ENCODE peak calls at places on chromosomes 1 and 21, in seven cellular contexts. Q is HCT116, H is GM12878, I is right lobe of liver, S is body of pancreas, R is esophagus muscularis mucosa, X is A549. M is an unnamed sample.
A peak's percentile ranks its signal among the peaks of the same experiment; 100 is the strongest.

GRCh38 chr1:162538815-162539431 is 22.6 kb upstream of the UAP1 start:
- DNase-seq in R (no peak), H (no peak), I (no peak), X (peak; percentile 19), Q (peak; percentile 75), S (no peak), M (no peak)

GRCh38 chr1:182348916-182349747 is 42.5 kb downstream of the GLUL start:
- DNase-seq in X (no peak), I (no peak), Q (no peak), H (no peak), R (no peak), S (no peak), M (no peak)

GRCh38 chr1:147833231-147833840 is 69.3 kb upstream of the GJA8 start:
- DNase-seq in I (no peak), R (no peak), X (no peak), Q (no peak), H (no peak), S (no peak), M (no peak)

GRCh38 chr1:54649130-54649898 is 7.7 kb downstream of the MROH7 start:
- DNase-seq in I (peak; percentile 85), R (no peak), X (peak; percentile 28), S (no peak), Q (no peak), H (no peak), M (no peak)

GRCh38 chr1:228166170-228166936 is 749 bp downstream of the IBA57 start:
- DNase-seq in H (no peak), I (peak; percentile 82), R (peak; percentile 94), Q (peak; percentile 71), X (peak; percentile 82), S (peak; percentile 68), M (peak; percentile 92)

GRCh38 chr21:46160563-46161179 is 5.3 kb upstream of the FTCD start:
- DNase-seq in I (peak; percentile 47), X (peak; percentile 44), S (no peak), R (no peak), Q (no peak), H (no peak), M (peak; percentile 42)

GRCh38 chr21:32368386-32368785 is 24.4 kb downstream of the URB1 start:
- DNase-seq in I (no peak), X (no peak), Q (no peak), R (no peak), H (no peak), S (no peak), M (no peak)

GRCh38 chr1:62951441-62951840 is 167.5 kb downstream of the ATG4C start:
- DNase-seq in H (no peak), X (no peak), R (no peak), Q (no peak), I (no peak), S (no peak), M (no peak)

GRCh38 chr1:2840036-2840809 is 38.7 kb upstream of the TTC34 start:
- DNase-seq in H (no peak), Q (no peak), X (no peak), S (no peak), I (no peak), R (no peak), M (no peak)

GRCh38 chr1:145858937-145859490 is at the start of gene PIAS3:
- DNase-seq in S (peak; percentile 96), R (peak; percentile 97), H (peak; percentile 65), I (peak; percentile 98), X (peak; percentile 93), Q (peak; percentile 82), M (peak; percentile 92)
- TF ChIP-seq POLR2A in S (peak; percentile 52), R (peak; percentile 59), H (peak; percentile 68), I (peak; percentile 49), X (peak; percentile 43), Q (peak; percentile 13), M (no peak)

DNA sequence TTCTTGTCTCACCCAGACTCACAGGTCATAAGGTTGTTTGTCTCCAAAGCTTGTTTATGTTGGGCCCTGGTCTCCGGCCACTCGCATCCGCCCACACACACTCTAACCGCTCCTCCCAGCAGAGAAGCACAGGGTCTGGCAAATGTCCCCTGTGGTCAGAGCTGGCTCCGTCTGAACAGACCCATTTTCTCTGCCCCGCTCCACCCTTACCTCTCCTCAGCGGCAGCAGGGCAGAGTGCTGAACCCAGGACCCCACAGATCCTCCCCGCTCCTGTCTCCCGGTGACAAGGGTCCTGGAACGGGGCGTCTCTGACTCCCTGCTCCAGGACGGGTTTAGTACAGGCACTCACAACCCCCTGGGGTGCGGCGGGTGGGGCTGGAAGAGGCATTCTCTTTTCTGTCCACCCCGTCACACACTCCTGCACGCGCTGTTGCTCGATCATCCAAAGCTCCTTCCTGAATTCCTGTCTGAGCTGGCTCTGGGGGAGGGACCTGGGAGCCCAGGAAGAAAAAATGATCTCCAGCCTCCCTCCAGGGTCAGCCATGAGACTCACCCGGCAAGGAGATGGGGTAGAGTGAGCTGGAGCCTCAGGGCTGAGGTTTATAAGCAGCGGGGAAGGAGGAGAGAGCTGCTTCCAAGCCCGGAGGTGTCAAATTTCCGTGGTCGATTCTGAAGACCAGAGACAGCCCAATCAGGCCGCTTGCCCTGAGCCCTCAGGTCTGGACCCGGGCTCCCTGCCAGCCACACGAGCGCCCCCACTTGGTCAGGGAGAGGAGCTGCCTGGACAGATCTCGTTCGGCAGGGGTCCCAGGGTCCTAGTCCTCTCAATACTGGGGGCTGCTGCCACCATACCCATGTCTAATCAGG is at the start of gene S100A13:
- DNase-seq in S (peak; percentile 86), X (peak; percentile 91), Q (peak; percentile 93), H (no peak), I (peak; percentile 75), R (peak; percentile 95), M (peak; percentile 77)
- TF ChIP-seq POLR2A in S (peak; percentile 62), X (peak; percentile 75), Q (peak; percentile 94), H (peak; percentile 29), I (peak; percentile 46), R (no peak), M (no peak)

DNA sequence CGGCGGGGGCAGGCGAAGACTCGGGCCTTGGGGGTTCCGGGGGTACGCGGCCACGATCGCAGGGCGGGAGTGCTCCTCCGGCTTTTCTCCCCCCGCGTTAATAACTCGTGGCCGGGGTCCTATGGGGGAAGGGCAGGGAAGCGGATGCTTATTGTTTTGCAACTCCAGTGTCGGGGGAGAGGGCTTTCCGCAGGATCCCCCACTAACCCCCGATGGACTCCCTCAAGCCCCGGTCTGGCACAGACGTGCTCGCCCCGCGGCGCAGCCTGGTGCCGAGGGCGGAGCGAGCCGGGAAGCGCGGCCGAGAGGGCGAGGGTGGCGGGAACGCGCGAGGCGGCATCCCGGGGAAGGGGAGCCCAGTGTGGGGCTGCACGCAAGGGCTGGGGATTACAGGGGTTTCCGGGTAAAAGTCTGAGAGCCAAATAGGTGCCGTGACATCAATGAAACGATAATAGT is 717 bp downstream of the UCK2 start:
- DNase-seq in Q (no peak), I (peak; percentile 60), X (peak; percentile 60), H (no peak), R (no peak), S (peak; percentile 49), M (peak; percentile 82)
- TF ChIP-seq POLR2A in Q (no peak), I (no peak), X (peak; percentile 33), H (peak; percentile 13), R (no peak), S (no peak), M (no peak)

GRCh38 chr1:167824163-167824794 is 89.7 kb downstream of the ADCY10 start:
- DNase-seq in S (no peak), Q (no peak), H (no peak), X (no peak), R (no peak), I (no peak), M (peak; percentile 32)

GRCh38 chr1:167820684-167821355 is 93.1 kb downstream of the ADCY10 start:
- DNase-seq in Q (no peak), S (no peak), R (no peak), I (no peak), H (no peak), X (no peak), M (peak; percentile 18)

GRCh38 chr1:167821969-167822685 is 91.8 kb downstream of the ADCY10 start:
- DNase-seq in I (no peak), H (no peak), Q (no peak), X (peak; percentile 9), R (no peak), S (no peak), M (no peak)

GRCh38 chr1:167821356-167821685 is 92.6 kb downstream of the ADCY10 start:
- DNase-seq in X (no peak), Q (no peak), H (no peak), S (no peak), R (no peak), I (no peak), M (peak; percentile 14)

GRCh38 chr1:167819849-167820683 is 93.9 kb downstream of the ADCY10 start:
- DNase-seq in R (no peak), X (peak; percentile 84), S (peak; percentile 75), I (peak; percentile 84), Q (peak; percentile 41), H (no peak), M (peak; percentile 78)
- TF ChIP-seq POLR2A in R (no peak), X (peak; percentile 56), S (no peak), I (peak; percentile 49), Q (no peak), H (no peak), M (no peak)

GRCh38 chr1:17579951-17580939 is 40.7 kb downstream of the ARHGEF10L start:
- DNase-seq in Q (no peak), I (peak; percentile 83), S (peak; percentile 91), R (no peak), X (peak; percentile 14), H (no peak), M (no peak)
- TF ChIP-seq POLR2A in Q (no peak), I (peak; percentile 81), S (peak; percentile 69), R (no peak), X (no peak), H (no peak), M (no peak)

GRCh38 chr1:91404151-91405012 is at the start of gene HFM1:
- DNase-seq in S (peak; percentile 73), H (no peak), Q (peak; percentile 41), X (peak; percentile 73), I (peak; percentile 69), R (no peak), M (peak; percentile 89)
- TF ChIP-seq POLR2A in S (peak; percentile 57), H (no peak), Q (no peak), X (peak; percentile 32), I (no peak), R (no peak), M (peak; percentile 61)

DNA sequence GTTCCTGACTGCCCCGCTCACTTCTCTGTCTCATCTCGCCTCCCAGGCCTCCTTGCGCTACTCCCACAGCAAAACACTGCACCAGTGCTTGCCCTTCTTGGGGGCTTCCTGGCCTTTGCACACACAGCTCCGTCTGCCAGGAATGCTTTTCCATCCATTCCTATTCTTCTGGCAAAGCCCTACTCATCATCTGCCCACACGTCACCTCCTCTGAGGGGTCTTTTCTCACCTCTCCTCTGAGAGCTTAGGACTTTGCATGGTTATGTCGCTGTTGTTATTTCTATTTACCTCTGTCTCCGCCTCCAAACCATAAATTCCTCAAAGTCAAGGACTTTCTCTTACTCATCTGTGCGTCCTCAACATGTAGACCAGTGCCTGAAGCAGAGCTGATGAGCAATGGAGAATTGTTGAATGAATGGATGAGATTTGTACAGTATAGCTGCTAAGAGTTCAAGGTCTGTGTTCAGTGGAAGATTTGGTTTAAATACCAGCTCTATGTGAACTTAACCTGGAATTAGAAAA is 26.4 kb upstream of the BTG2 start:
- DNase-seq in Q (no peak), R (no peak), S (no peak), I (no peak), H (no peak), X (no peak), M (no peak)
- TF ChIP-seq POLR2A in Q (no peak), R (no peak), S (no peak), I (no peak), H (no peak), X (no peak), M (no peak)